ENCODE peak calls at places on chromosomes 1 and 21, in eight cellular contexts. L is neuronal stem cell, R is tibial artery, W is transverse colon, I is uterus, A is endodermal cell, G is K562, C is colonic mucosa. U is an unnamed sample. For H3K4me1, the result is how much of the 10 kb centered on the place peaks cover.

GRCh38 chr1:168045311-168045710 is 91.4 kb downstream of the GPR161 start:
- DNase-seq in L (no peak), R (no peak), W (no peak), I (no peak), A (no peak), G (no peak), C (no peak), U (no peak)

GRCh38 chr21:31552826-31553225 is 106.7 kb upstream of the SOD1 start:
- DNase-seq in L (no peak), R (no peak), W (no peak), I (no peak), A (no peak), G (no peak), C (no peak), U (no peak)

GRCh38 chr1:81305997-81306452 is 494.7 kb upstream of the ADGRL2 start:
- DNase-seq in L (peak), R (no peak), W (no peak), I (no peak), A (peak), G (no peak), C (peak), U (peak)

GRCh38 chr1:151288502-151288901 is 6.4 kb downstream of the ZNF687 start:
- DNase-seq in L (no peak), R (no peak), W (no peak), I (no peak), A (no peak), G (no peak), C (no peak), U (no peak)

GRCh38 chr1:25694167-25694566 is 77.6 kb downstream of the MAN1C1 start:
- DNase-seq in L (no peak), R (peak), W (peak), I (peak), A (no peak), G (no peak), C (peak), U (peak)

GRCh38 chr1:241219449-241219848 is 137.6 kb downstream of the RGS7 start:
- DNase-seq in L (no peak), R (no peak), W (no peak), I (no peak), A (no peak), G (no peak), C (no peak), U (no peak)

GRCh38 chr1:53690411-53690810 is 48.6 kb downstream of the GLIS1 start:
- DNase-seq in L (no peak), R (no peak), W (no peak), I (no peak), A (no peak), G (no peak), C (no peak), U (no peak)

GRCh38 chr21:42193721-42194120 is 25.2 kb upstream of the ABCG1 start:
- DNase-seq in L (no peak), R (no peak), W (no peak), I (no peak), A (no peak), G (no peak), C (peak), U (no peak)

GRCh38 chr21:44886113-44887075 is 12.9 kb upstream of the PTTG1IP start:
- DNase-seq in L (no peak), R (no peak), W (no peak), I (no peak), A (no peak), G (no peak), C (no peak), U (no peak)

GRCh38 chr1:220734571-220735326 is 13.4 kb upstream of the MTARC2 start:
- DNase-seq in L (no peak), R (no peak), W (peak), I (no peak), A (no peak), G (no peak), C (peak), U (no peak)

GRCh38 chr21:38669186-38669585 is 136.5 kb upstream of the ETS2 start:
- DNase-seq in L (no peak), R (no peak), W (peak), I (no peak), A (peak), G (peak), C (peak), U (no peak)

GRCh38 chr1:175237389-175237788 is 44.8 kb upstream of the KIAA0040 start:
- DNase-seq in L (no peak), R (no peak), W (no peak), I (no peak), A (no peak), G (no peak), C (no peak), U (no peak)

GRCh38 chr1:7408771-7409150 is 362.3 kb upstream of the VAMP3 start:
- DNase-seq in L (no peak), R (no peak), W (no peak), I (no peak), A (no peak), G (no peak), C (no peak), U (no peak)

GRCh38 chr1:169081503-169082123 is 24.9 kb upstream of the ATP1B1 start:
- DNase-seq in L (no peak), R (no peak), W (no peak), I (no peak), A (no peak), G (no peak), C (no peak), U (no peak)

GRCh38 chr1:240831922-240832321 is 220.0 kb upstream of the GREM2 start:
- DNase-seq in L (no peak), R (no peak), W (no peak), I (no peak), A (no peak), G (no peak), C (no peak), U (no peak)

DNA sequence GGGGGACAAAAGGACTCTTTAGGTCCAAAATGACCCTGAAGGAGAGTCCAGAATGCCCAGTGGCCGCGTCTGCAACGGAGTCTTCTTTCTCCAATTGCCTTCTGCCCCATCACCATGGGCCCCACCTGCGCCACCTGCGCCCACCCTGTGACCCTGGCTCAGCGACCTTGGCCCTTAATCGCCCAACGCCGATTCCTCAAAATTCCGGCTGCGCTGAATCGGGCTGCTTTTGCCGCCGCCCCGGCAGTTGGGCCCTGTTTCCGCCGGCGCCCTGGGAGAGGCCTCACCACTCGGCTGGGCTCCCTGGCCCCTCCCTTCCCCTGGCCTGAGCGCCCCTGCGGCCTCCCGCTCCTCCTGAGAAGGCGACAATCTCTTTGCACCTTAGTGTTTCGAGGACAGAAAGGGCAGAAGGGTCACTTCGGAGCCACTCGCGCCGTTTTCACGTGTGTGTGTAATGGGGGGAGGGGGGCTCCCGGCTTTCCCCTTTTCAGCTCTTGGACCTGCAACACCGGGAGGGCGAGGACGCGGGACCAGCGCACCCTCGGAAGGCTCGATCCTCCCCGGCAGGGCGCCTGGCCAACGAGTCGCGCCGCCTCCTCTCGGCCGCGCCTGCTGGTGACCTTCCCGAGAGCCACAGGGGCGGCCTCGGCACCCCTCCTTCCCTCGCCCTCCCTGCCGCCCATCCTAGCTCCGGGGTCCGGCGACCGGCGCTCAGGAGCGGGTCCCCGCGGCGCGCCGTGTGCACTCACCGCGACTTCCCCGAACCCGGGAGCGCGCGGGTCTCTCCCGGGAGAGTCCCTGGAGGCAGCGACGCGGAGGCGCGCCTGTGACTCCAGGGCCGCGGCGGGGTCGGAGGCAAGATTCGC is 522 bp upstream of the SIM2 start:
- DNase-seq in L (peak), R (no peak), W (no peak), I (no peak), A (peak), G (no peak), C (no peak), U (no peak)
- H3K4me1 ChIP-seq in L (under half), R (under half), W (half or more), I (under half), A (under half), G (under half), C (under half), U (under half)

GRCh38 chr1:15303912-15304311 is 56.9 kb downstream of the FHAD1 start:
- DNase-seq in L (no peak), R (no peak), W (no peak), I (no peak), A (no peak), G (no peak), C (no peak), U (no peak)
- H3K27ac ChIP-seq in L (no peak), R (no peak), W (no peak), I (no peak), A (no peak), G (no peak), C (no peak), U (no peak)

DNA sequence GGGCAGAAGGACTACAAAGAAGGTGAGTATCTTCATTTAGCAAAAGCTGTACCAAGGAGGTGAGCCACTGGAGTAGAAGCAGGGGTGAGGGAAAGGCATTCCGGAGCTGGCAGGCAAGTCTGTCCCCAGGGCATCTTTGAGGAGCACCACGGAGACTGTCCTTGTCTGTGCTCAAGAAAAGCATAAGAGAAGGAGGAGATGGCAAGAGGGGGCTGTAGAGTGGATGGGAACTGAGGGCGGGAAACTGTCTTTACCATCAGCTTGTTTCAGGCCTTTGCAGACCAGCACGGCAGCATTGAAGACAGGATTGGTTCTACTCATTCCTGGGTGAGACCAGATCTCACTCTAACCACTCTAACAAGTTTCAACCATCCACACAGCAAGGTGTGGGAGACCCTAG is 355.8 kb downstream of the AJAP1 start:
- DNase-seq in L (no peak), R (no peak), W (no peak), I (no peak), A (no peak), G (no peak), C (no peak), U (no peak)
- H3K4me1 ChIP-seq in L (under half), R (under half), W (under half), I (under half), A (under half), G (under half), C (under half), U (under half)

GRCh38 chr21:46498335-46499050 is 39.8 kb downstream of the DIP2A start:
- DNase-seq in L (no peak), R (no peak), W (no peak), I (no peak), A (no peak), G (no peak), C (no peak), U (no peak)

GRCh38 chr21:46504681-46505080 is 46.0 kb downstream of the DIP2A start:
- DNase-seq in L (no peak), R (no peak), W (no peak), I (no peak), A (no peak), G (no peak), C (no peak), U (no peak)

GRCh38 chr21:46503922-46504539 is 45.3 kb downstream of the DIP2A start:
- DNase-seq in L (no peak), R (no peak), W (no peak), I (no peak), A (no peak), G (no peak), C (no peak), U (no peak)

DNA sequence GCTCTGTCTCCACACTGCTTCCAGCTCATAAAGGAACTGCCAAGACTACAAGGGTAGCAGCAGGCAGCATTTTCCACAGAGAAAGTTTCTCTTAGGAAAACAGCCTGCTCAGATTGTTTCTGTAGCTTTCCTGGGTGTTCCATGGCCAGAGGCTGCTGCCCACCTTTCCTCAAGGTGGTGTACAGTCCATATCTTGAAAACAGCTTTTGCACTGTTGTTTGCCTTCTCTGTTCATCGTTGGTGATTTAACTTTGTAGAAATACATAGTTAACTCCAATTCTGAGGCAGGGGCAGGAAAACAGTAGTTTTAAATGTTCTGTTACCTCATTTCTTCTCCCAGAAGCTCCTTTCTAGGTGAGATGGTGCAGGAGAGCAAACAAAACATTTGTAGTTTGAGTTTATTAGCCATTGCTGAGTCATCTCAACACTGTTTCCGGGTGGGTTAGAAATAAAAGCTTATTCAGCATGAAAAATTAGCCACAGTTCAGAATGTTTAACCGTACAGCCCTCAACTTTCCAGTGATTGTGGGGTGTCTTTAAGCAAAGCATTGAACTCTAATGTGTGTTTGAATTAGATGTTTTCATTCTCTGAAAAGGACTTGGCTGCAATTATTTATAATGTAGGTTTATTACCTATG is 41.7 kb downstream of the DIP2A start:
- DNase-seq in L (no peak), R (no peak), W (no peak), I (no peak), A (no peak), G (peak), C (no peak), U (no peak)
- H3K27ac ChIP-seq in L (no peak), R (no peak), W (no peak), I (no peak), A (no peak), G (peak), C (peak), U (peak)

GRCh38 chr1:28927442-28928305 is 13.3 kb downstream of the EPB41 start:
- DNase-seq in L (no peak), R (no peak), W (no peak), I (no peak), A (no peak), G (no peak), C (no peak), U (no peak)

GRCh38 chr1:28926629-28927441 is 12.5 kb downstream of the EPB41 start:
- DNase-seq in L (no peak), R (no peak), W (no peak), I (no peak), A (no peak), G (peak), C (peak), U (no peak)

GRCh38 chr1:28933277-28933676 is 18.9 kb downstream of the EPB41 start:
- DNase-seq in L (no peak), R (no peak), W (no peak), I (no peak), A (no peak), G (no peak), C (no peak), U (no peak)

GRCh38 chr1:28925350-28925891 is 11.1 kb downstream of the EPB41 start:
- DNase-seq in L (no peak), R (no peak), W (no peak), I (no peak), A (no peak), G (no peak), C (no peak), U (no peak)

DNA sequence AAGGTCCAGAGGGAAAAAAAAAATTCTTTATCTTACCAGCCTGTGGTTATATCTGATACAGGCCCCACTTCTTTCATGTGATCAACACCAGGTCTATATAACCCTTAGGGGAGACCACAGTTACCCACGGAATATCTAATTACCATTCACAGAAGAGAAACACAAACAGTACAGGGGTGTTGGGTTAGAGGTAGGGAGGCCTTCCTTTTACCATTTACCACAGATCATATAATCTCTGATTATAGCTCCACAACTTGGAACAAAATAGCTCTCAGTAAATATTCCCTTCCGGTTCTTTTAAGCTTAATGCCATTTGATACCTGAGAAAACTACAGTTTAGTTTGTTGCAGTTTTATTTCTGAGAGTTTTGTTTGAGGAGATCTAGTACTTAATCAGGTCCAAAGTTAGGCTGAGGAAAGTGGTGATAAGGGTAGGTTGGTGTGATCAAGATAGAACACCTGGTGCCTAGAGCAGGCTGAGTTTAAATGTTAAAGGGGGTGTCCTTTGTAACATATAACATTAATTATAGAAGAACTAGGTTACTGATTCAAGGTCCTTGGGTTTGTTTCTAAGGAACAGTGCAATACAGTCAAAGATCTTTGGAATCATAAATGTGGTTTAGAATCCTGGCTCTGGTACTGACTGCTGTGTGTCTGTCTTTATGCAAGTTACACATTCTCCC is 14.1 kb downstream of the EPB41 start:
- DNase-seq in L (no peak), R (no peak), W (no peak), I (no peak), A (no peak), G (no peak), C (no peak), U (no peak)
- H3K4me1 ChIP-seq in L (under half), R (under half), W (half or more), I (under half), A (under half), G (under half), C (under half), U (under half)

GRCh38 chr1:155209373-155209721 is 852 bp downstream of the MTX1 start:
- DNase-seq in L (no peak), R (no peak), W (no peak), I (no peak), A (no peak), G (no peak), C (no peak), U (no peak)
- H3K27ac ChIP-seq in L (peak), R (peak), W (peak), I (peak), A (peak), G (peak), C (peak), U (peak)